ENCODE peak calls at places on chromosomes 12 and 14, in eight cellular contexts. T is foreskin fibroblast, Q is adrenal gland, V is dorsolateral prefrontal cortex, R is GM12865, F is epithelial cell of esophagus, W is lower lobe of right lung, D is nephron progenitor cell. B is an unnamed sample.

GRCh38 chr12:52907092-52907810 is 2.4 kb upstream of the KRT8 start:
- DNase-seq in T (no peak), Q (peak), V (no peak), R (no peak), F (peak), W (peak), D (no peak), B (no peak)

GRCh38 chr12:62976110-62976640 is 41.2 kb upstream of the PPM1H start:
- DNase-seq in T (no peak), Q (no peak), V (no peak), R (no peak), F (no peak), W (no peak), D (no peak), B (no peak)

GRCh38 chr12:75944097-75944904 is 87.3 kb downstream of the PHLDA1 start:
- DNase-seq in T (peak), Q (no peak), V (no peak), R (peak), F (peak), W (no peak), D (no peak), B (peak)

GRCh38 chr12:15731940-15732339 is 57.2 kb downstream of the EPS8 start:
- DNase-seq in T (no peak), Q (no peak), V (no peak), R (no peak), F (no peak), W (no peak), D (no peak), B (no peak)

GRCh38 chr14:103008126-103008525 is 49.2 kb downstream of the CDC42BPB start:
- DNase-seq in T (no peak), Q (no peak), V (no peak), R (no peak), F (no peak), W (no peak), D (no peak), B (no peak)

GRCh38 chr14:92516344-92516965 is 2.9 kb downstream of the RIN3 start:
- DNase-seq in T (no peak), Q (no peak), V (no peak), R (no peak), F (no peak), W (no peak), D (no peak), B (no peak)

GRCh38 chr14:92430686-92431085 is 82.9 kb upstream of the RIN3 start:
- DNase-seq in T (no peak), Q (no peak), V (no peak), R (no peak), F (no peak), W (no peak), D (no peak), B (no peak)

GRCh38 chr12:65495233-65495632 is 216.8 kb downstream of the MSRB3 start:
- DNase-seq in T (peak), Q (no peak), V (no peak), R (peak), F (peak), W (no peak), D (no peak), B (no peak)

GRCh38 chr12:29844667-29845066 is 60.9 kb upstream of the TMTC1 start:
- DNase-seq in T (peak), Q (no peak), V (no peak), R (no peak), F (peak), W (no peak), D (no peak), B (no peak)

GRCh38 chr12:10075451-10075850 is 23.3 kb downstream of the CLEC1A start:
- DNase-seq in T (no peak), Q (no peak), V (no peak), R (no peak), F (no peak), W (no peak), D (no peak), B (no peak)

GRCh38 chr12:68451261-68452091 is 119.3 kb upstream of the MDM1 start:
- DNase-seq in T (peak), Q (peak), V (peak), R (peak), F (peak), W (no peak), D (no peak), B (peak)

GRCh38 chr14:81363746-81364400 is 36.3 kb downstream of the STON2 start:
- DNase-seq in T (no peak), Q (no peak), V (no peak), R (no peak), F (peak), W (no peak), D (no peak), B (no peak)

GRCh38 chr12:27015730-27016076 is 1.5 kb upstream of the TM7SF3 start:
- DNase-seq in T (peak), Q (no peak), V (no peak), R (peak), F (peak), W (no peak), D (no peak), B (no peak)

GRCh38 chr12:2341871-2342270 is 289.1 kb downstream of the CACNA1C start:
- DNase-seq in T (peak), Q (no peak), V (no peak), R (no peak), F (peak), W (no peak), D (no peak), B (peak)

GRCh38 chr12:58922849-58923248 is 2.5 kb upstream of the LRIG3 start:
- DNase-seq in T (peak), Q (no peak), V (no peak), R (no peak), F (no peak), W (no peak), D (no peak), B (no peak)

GRCh38 chr14:87450193-87450592 is 542.8 kb downstream of the GALC start:
- DNase-seq in T (no peak), Q (no peak), V (no peak), R (no peak), F (peak), W (no peak), D (no peak), B (no peak)

GRCh38 chr14:59534361-59534987 is 42.1 kb downstream of the CCDC175 start:
- DNase-seq in T (no peak), Q (no peak), V (no peak), R (no peak), F (no peak), W (no peak), D (peak), B (no peak)

GRCh38 chr12:31594681-31595080 is 3.7 kb upstream of the DENND5B start:
- DNase-seq in T (no peak), Q (no peak), V (no peak), R (no peak), F (no peak), W (no peak), D (peak), B (peak)

GRCh38 chr14:24261256-24261968 is 1.6 kb downstream of the TGM1 start:
- DNase-seq in T (no peak), Q (no peak), V (no peak), R (no peak), F (no peak), W (peak), D (no peak), B (no peak)

GRCh38 chr12:7101694-7102131 is 7.3 kb downstream of the C1RL start:
- DNase-seq in T (no peak), Q (no peak), V (no peak), R (no peak), F (no peak), W (no peak), D (no peak), B (no peak)

DNA sequence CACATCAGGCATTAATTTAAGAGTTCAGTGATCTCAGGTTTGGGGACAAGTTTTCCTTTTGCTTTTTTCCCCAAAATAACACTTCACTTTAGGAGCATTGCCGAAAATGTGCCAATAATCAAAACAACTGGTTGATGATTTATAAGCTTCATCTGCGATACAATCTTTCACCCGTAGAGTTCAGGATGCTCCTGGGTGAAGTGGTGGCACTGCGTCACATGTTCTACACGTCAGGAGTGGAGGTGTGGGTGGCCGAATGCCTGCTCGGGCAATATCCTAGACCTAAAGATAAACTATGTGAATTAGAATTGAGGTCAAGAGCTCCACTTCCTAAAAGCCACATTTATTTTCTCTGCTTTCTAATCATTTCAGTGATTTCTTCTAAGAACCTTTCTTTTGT is 70.9 kb upstream of the DICER1 start:
- DNase-seq in T (no peak), Q (no peak), V (no peak), R (no peak), F (no peak), W (no peak), D (no peak), B (no peak)
- TF ChIP-seq CTCF in T (no peak), Q (no peak), V (no peak), R (no peak), F (no peak), W (no peak), D (no peak), B (no peak)

GRCh38 chr12:48536602-48537001 is 11.2 kb downstream of the OR8S1 start:
- DNase-seq in T (no peak), Q (no peak), V (no peak), R (no peak), F (no peak), W (no peak), D (no peak), B (no peak)

GRCh38 chr12:48542300-48542928 is 17.0 kb downstream of the OR8S1 start:
- DNase-seq in T (peak), Q (peak), V (peak), R (peak), F (peak), W (peak), D (peak), B (no peak)
- TF ChIP-seq CTCF in T (peak), Q (peak), V (peak), R (peak), F (peak), W (peak), D (peak), B (peak)

GRCh38 chr12:57496822-57497221 is 9.0 kb downstream of the MARS1 start:
- DNase-seq in T (no peak), Q (no peak), V (no peak), R (no peak), F (no peak), W (no peak), D (no peak), B (no peak)

GRCh38 chr12:57498143-57498524 is 10.3 kb downstream of the MARS1 start:
- DNase-seq in T (no peak), Q (no peak), V (no peak), R (no peak), F (no peak), W (no peak), D (no peak), B (no peak)

GRCh38 chr12:57500213-57500612 is 12.3 kb downstream of the MARS1 start:
- DNase-seq in T (no peak), Q (no peak), V (no peak), R (no peak), F (no peak), W (no peak), D (no peak), B (no peak)

GRCh38 chr12:57497223-57498142 is 9.6 kb downstream of the MARS1 start:
- DNase-seq in T (no peak), Q (no peak), V (no peak), R (no peak), F (no peak), W (no peak), D (no peak), B (no peak)

GRCh38 chr12:57498571-57498970 is 10.7 kb downstream of the MARS1 start:
- DNase-seq in T (no peak), Q (no peak), V (no peak), R (no peak), F (no peak), W (no peak), D (no peak), B (no peak)
- TF ChIP-seq CTCF in T (no peak), Q (no peak), V (no peak), R (no peak), F (no peak), W (no peak), D (no peak), B (no peak)

GRCh38 chr12:78641837-78642423 is 222.6 kb upstream of the SYT1 start:
- DNase-seq in T (no peak), Q (no peak), V (no peak), R (no peak), F (peak), W (no peak), D (no peak), B (no peak)
- TF ChIP-seq CTCF in T (peak), Q (no peak), V (no peak), R (no peak), F (peak), W (no peak), D (no peak), B (no peak)

GRCh38 chr14:90839889-90840266 is 23.6 kb upstream of the TTC7B start:
- DNase-seq in T (no peak), Q (no peak), V (no peak), R (no peak), F (no peak), W (no peak), D (no peak), B (no peak)
- TF ChIP-seq CTCF in T (no peak), Q (no peak), V (no peak), R (no peak), F (no peak), W (no peak), D (no peak), B (no peak)